ENCODE peak calls at places on chromosomes 7 and 10, in six cellular contexts. R is stimulated activated CD4-positive, alpha-beta T cell treated with anti-CD3 and anti-CD28 coated beads, Interleukin-12 subunit alpha, Interleukin-12 subunit beta, amount 100 ng/mL, for 4 hours; C is AML-193; V is B cell; U is fibroblast of the conjunctiva; P is SJSA1. M is an unnamed sample.

GRCh38 chr7:141558544-141559183 is 7.5 kb downstream of the AGK start:
- DNase-seq in U (peak; percentile 32), V (no peak), C (no peak), P (no peak), R (no peak), M (no peak)

GRCh38 chr10:113475381-113475807 is 77.5 kb upstream of the HABP2 start:
- DNase-seq in P (no peak), U (no peak), V (no peak), R (no peak), C (no peak), M (no peak)

GRCh38 chr10:131997366-131998049 is 15.8 kb upstream of the BNIP3 start:
- DNase-seq in C (no peak), R (no peak), U (peak; percentile 77), P (peak; percentile 80), V (no peak), M (no peak)

GRCh38 chr10:58998924-58999713 is 177.3 kb upstream of the PHYHIPL start:
- DNase-seq in U (no peak), C (no peak), V (no peak), R (no peak), P (no peak), M (no peak)

GRCh38 chr7:42745357-42746022 is 166.4 kb downstream of the C7orf25 start:
- DNase-seq in C (peak; percentile 22), V (no peak), R (peak; percentile 18), P (peak; percentile 50), U (peak; percentile 4), M (no peak)

GRCh38 chr10:113381906-113382562 is 170.8 kb upstream of the HABP2 start:
- DNase-seq in R (no peak), C (peak; percentile 17), P (peak; percentile 50), V (peak; percentile 16), U (no peak), M (no peak)

GRCh38 chr7:142880886-142881505 is 4.5 kb downstream of the TRPV6 start:
- DNase-seq in P (peak; percentile 43), R (peak; percentile 35), U (no peak), V (peak; percentile 75), C (peak; percentile 15), M (no peak)

GRCh38 chr7:36985866-36986402 is 261.6 kb upstream of the AOAH start:
- DNase-seq in P (no peak), V (no peak), C (no peak), R (no peak), U (no peak), M (no peak)

GRCh38 chr10:75021851-75022250 is 89.6 kb upstream of the SAMD8 start:
- DNase-seq in C (no peak), U (no peak), P (no peak), V (no peak), R (no peak), M (no peak)

GRCh38 chr10:49139866-49140195 is 6.0 kb upstream of the FAM170B start:
- DNase-seq in P (peak; percentile 89), C (no peak), V (no peak), U (no peak), R (no peak), M (no peak)

GRCh38 chr10:70445718-70446485 is 4.4 kb upstream of the NODAL start:
- DNase-seq in V (no peak), R (no peak), P (no peak), U (no peak), C (no peak), M (no peak)

GRCh38 chr10:102660891-102661613 is 16.8 kb downstream of the TRIM8 start:
- DNase-seq in R (peak; percentile 52), C (no peak), P (peak; percentile 66), U (peak; percentile 63), V (peak; percentile 72), M (peak; percentile 94)

GRCh38 chr7:66304536-66304935 is 99.4 kb downstream of the TPST1 start:
- DNase-seq in V (no peak), R (no peak), C (peak; percentile 12), P (no peak), U (no peak), M (no peak)

GRCh38 chr7:7183833-7184463 is 1.6 kb downstream of the C1GALT1 start:
- DNase-seq in P (no peak), C (no peak), U (no peak), R (no peak), V (no peak), M (no peak)

GRCh38 chr10:102868976-102869289 is 337 bp upstream of the AS3MT start:
- DNase-seq in P (peak; percentile 3), R (no peak), C (no peak), V (no peak), U (no peak), M (no peak)

GRCh38 chr10:33335800-33336605 is 1.5 kb upstream of the NRP1 start:
- DNase-seq in R (no peak), P (peak; percentile 69), U (peak; percentile 80), V (peak; percentile 32), C (no peak), M (peak; percentile 19)

M was measured in GM12892.